ENCODE peak calls at places on chromosomes 12 and 14, in four cellular contexts. E is HL-60, U is K562, D is GM12878. Z is an unnamed sample.

GRCh38 chr12:111034148-111034910 is 114.0 kb upstream of the MYL2 start:
- DNase-seq in E (no peak), U (no peak), D (no peak), Z (no peak)

GRCh38 chr14:68451676-68452387 is 341.0 kb downstream of the ZFP36L1 start:
- DNase-seq in E (no peak), U (no peak), D (no peak), Z (no peak)

GRCh38 chr14:23530360-23531055 is 21.1 kb downstream of the ZFHX2 start:
- DNase-seq in E (no peak), U (no peak), D (no peak), Z (no peak)

GRCh38 chr12:104354167-104354867 is 50.8 kb downstream of the EID3 start:
- DNase-seq in E (no peak), U (no peak), D (no peak), Z (no peak)

GRCh38 chr12:103138538-103138937 is 181.1 kb downstream of the ASCL1 start:
- DNase-seq in E (no peak), U (no peak), D (no peak), Z (no peak)

GRCh38 chr14:48826058-48826457 is 760.1 kb downstream of the RPS29 start:
- DNase-seq in E (no peak), U (no peak), D (no peak), Z (no peak)

GRCh38 chr12:53054112-53054878 is 4.4 kb downstream of the TNS2 start:
- DNase-seq in E (peak), U (peak), D (peak), Z (peak)

GRCh38 chr12:74066476-74066875 is 471.2 kb upstream of the ATXN7L3B start:
- DNase-seq in E (no peak), U (no peak), D (no peak), Z (no peak)

GRCh38 chr14:59254146-59254910 is 65.9 kb downstream of the DAAM1 start:
- DNase-seq in E (no peak), U (no peak), D (no peak), Z (no peak)

GRCh38 chr12:109744991-109745942 is 31.6 kb downstream of the FAM222A start:
- DNase-seq in E (no peak), U (no peak), D (no peak), Z (no peak)

GRCh38 chr14:63614964-63615363 is 26.7 kb downstream of the WDR89 start:
- DNase-seq in E (no peak), U (no peak), D (no peak), Z (no peak)

GRCh38 chr12:17609152-17609551 is 480.8 kb downstream of the RERGL start:
- DNase-seq in E (no peak), U (no peak), D (no peak), Z (no peak)

GRCh38 chr14:105364100-105364708 is 34.1 kb upstream of the TEX22 start:
- DNase-seq in E (no peak), U (peak), D (no peak), Z (no peak)

GRCh38 chr12:6829532-6830220 is 1.5 kb downstream of the P3H3 start:
- DNase-seq in E (no peak), U (peak), D (no peak), Z (no peak)
- TF ChIP-seq SPI1 in E (no peak), U (peak), D (no peak), Z (no peak)

DNA sequence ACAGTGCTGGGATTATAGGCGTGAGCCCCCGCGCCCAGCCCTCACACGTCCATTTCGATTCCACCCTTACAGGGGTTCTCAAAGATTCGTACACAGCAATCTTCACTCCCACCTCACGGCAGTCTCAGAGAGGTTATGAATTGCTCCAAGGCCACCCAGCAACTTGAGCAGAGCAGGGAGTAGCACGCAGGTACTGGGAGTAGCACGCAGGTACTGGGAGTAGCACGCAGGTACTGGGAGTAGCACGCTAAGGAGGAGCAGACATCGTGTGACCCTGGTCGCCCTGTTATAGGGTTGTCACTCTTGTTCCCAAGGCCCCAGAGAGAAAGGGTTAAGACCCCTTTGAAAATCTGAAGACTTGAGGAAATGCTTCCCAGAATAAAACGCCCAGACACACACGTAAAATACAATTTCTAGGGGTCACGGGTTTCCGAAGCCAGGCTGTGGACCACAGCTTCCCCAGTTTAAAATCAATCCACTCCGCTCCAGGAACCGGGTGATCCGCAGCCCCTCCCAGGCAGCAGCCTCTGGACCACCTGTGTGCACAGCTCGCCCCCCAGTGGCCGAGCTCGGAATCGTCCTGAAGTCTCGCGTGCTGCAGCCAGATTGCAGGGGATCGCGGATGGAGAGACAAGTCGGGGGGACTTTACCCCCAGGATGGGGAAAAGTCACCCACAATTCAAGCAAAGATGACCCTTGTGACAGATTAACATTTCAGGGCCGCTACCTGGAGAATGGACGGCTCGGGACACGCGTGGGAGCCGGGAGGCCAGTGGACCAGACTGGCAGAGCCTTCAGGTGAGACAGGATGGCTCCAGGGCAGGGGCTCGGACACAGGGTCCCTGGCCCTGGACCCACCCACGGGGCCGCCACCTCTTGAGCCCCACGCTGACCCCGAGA is 92.0 kb downstream of the SCARB1 start:
- DNase-seq in E (no peak), U (peak), D (peak), Z (peak)
- TF ChIP-seq SPI1 in E (no peak), U (no peak), D (no peak), Z (no peak)

GRCh38 chr14:37594916-37595808 is at the start of the genes FOXA1 and TTC6:
- DNase-seq in E (peak), U (peak), D (no peak), Z (no peak)
- TF ChIP-seq SPI1 in E (no peak), U (no peak), D (no peak), Z (no peak)

GRCh38 chr14:54881235-54881760 is 21.3 kb downstream of the GCH1 start:
- DNase-seq in E (no peak), U (no peak), D (peak), Z (no peak)
- TF ChIP-seq SPI1 in E (no peak), U (no peak), D (no peak), Z (no peak)

GRCh38 chr12:28258998-28259397 is 68.7 kb downstream of the CCDC91 start:
- DNase-seq in E (no peak), U (no peak), D (no peak), Z (no peak)
- TF ChIP-seq SPI1 in E (no peak), U (no peak), D (no peak), Z (no peak)